ENCODE peak calls at places on chromosomes 5 and 9, in five cellular contexts. Y is psoas muscle; Q is NCI-H748 treated with DMSO at 0.1 percent for 48 hours; W is GOT3; U is stimulated activated CD4-positive, alpha-beta T cell treated with anti-CD3 and anti-CD28 coated beads, Interleukin-12 subunit alpha, Interleukin-12 subunit beta, amount 100 ng/mL, for 48 hours. K is an unnamed sample.

GRCh38 chr5:1526681-1527131 is 2.9 kb upstream of the LPCAT1 start:
- DNase-seq in U (no peak), Y (peak; percentile 28), W (no peak), Q (no peak), K (no peak)

GRCh38 chr5:112642885-112643284 is 94.8 kb upstream of the APC start:
- DNase-seq in Y (no peak), Q (no peak), W (no peak), U (no peak), K (no peak)

GRCh38 chr9:134179918-134180785 is 15.8 kb upstream of the RNU6ATAC start:
- DNase-seq in U (no peak), Y (no peak), Q (no peak), W (no peak), K (no peak)

GRCh38 chr9:85112933-85113418 is 443.4 kb downstream of the NTRK2 start:
- DNase-seq in Y (no peak), Q (no peak), W (no peak), U (no peak), K (no peak)

GRCh38 chr5:145574889-145575573 is 260.1 kb downstream of the PRELID2 start:
- DNase-seq in Q (no peak), U (no peak), W (no peak), Y (no peak), K (no peak)

GRCh38 chr9:22107202-22107601 is 98.1 kb upstream of the CDKN2B start:
- DNase-seq in Q (no peak), Y (no peak), U (no peak), W (no peak), K (no peak)

GRCh38 chr5:143245929-143246561 is 157.4 kb downstream of the NR3C1 start:
- DNase-seq in U (no peak), Y (peak; percentile 67), Q (peak; percentile 80), W (no peak), K (no peak)

GRCh38 chr5:141366016-141366896 is 2.3 kb downstream of the PCDHGA5 start:
- DNase-seq in W (no peak), Y (no peak), Q (no peak), U (no peak), K (no peak)

GRCh38 chr5:54282876-54283275 is 27.5 kb downstream of the ARL15 start:
- DNase-seq in Q (no peak), Y (no peak), U (no peak), W (no peak), K (no peak)

GRCh38 chr5:152529456-152529855 is 124.4 kb upstream of the NMUR2 start:
- DNase-seq in W (no peak), Q (no peak), Y (no peak), U (no peak), K (peak; percentile 56)